ENCODE peak calls at places on chromosome 4, in eight cellular contexts. B is lung, T is vagina, A is right cardiac atrium, O is brain microvascular endothelial cell, D is AG04450, Y is endodermal cell, C is fibroblast of lung. S is an unnamed sample.

GRCh38 chr4:89111833-89112563 is 665 bp downstream of the TIGD2 start:
- DNase-seq in B (no peak), T (no peak), A (no peak), O (peak; percentile 86), D (peak; percentile 73), Y (no peak), C (peak; percentile 88), S (peak; percentile 96)

GRCh38 chr4:150158041-150158440 is 79.8 kb downstream of the DCLK2 start:
- DNase-seq in B (no peak), T (no peak), A (no peak), O (no peak), D (no peak), Y (no peak), C (no peak), S (no peak)

GRCh38 chr4:189092596-189092995 is 848.1 kb upstream of the FRG1 start:
- DNase-seq in B (no peak), T (no peak), A (no peak), O (peak; percentile 43), D (no peak), Y (no peak), C (no peak), S (no peak)

GRCh38 chr4:56480691-56481090 is 13.3 kb downstream of the SRP72 start:
- DNase-seq in B (no peak), T (no peak), A (no peak), O (no peak), D (no peak), Y (no peak), C (no peak), S (no peak)

GRCh38 chr4:133131829-133132485 is 17.1 kb upstream of the PCDH10 start:
- DNase-seq in B (no peak), T (no peak), A (no peak), O (no peak), D (no peak), Y (no peak), C (peak; percentile 6), S (no peak)

GRCh38 chr4:81541546-81541945 is 69.8 kb upstream of the RASGEF1B start:
- DNase-seq in B (no peak), T (no peak), A (no peak), O (no peak), D (no peak), Y (no peak), C (no peak), S (no peak)

GRCh38 chr4:149344436-149344835 is 471.2 kb downstream of the IQCM start:
- DNase-seq in B (no peak), T (no peak), A (no peak), O (peak; percentile 57), D (peak; percentile 1), Y (no peak), C (peak; percentile 83), S (no peak)

GRCh38 chr4:3756343-3757059 is 9.7 kb upstream of the ADRA2C start:
- DNase-seq in B (no peak), T (no peak), A (no peak), O (no peak), D (no peak), Y (peak; percentile 77), C (no peak), S (no peak)

GRCh38 chr4:4216261-4216660 is 10.5 kb downstream of the OTOP1 start:
- DNase-seq in B (no peak), T (no peak), A (no peak), O (no peak), D (no peak), Y (no peak), C (no peak), S (no peak)

GRCh38 chr4:45072981-45073380 is 346.6 kb upstream of the GNPDA2 start:
- DNase-seq in B (no peak), T (no peak), A (no peak), O (no peak), D (no peak), Y (no peak), C (no peak), S (no peak)

GRCh38 chr4:131408102-131408501 is 1741.0 kb upstream of the PCDH10 start:
- DNase-seq in B (no peak), T (no peak), A (no peak), O (no peak), D (no peak), Y (no peak), C (no peak), S (no peak)

GRCh38 chr4:177558995-177559394 is 116.8 kb upstream of the AGA start:
- DNase-seq in B (no peak), T (no peak), A (no peak), O (no peak), D (no peak), Y (peak; percentile 55), C (no peak), S (no peak)

GRCh38 chr4:107363137-107363536 is 327.0 kb upstream of the DKK2 start:
- DNase-seq in B (no peak), T (no peak), A (no peak), O (no peak), D (no peak), Y (no peak), C (no peak), S (no peak)

GRCh38 chr4:56613101-56613862 is 67.8 kb downstream of the HOPX start:
- DNase-seq in B (no peak), T (no peak), A (no peak), O (peak; percentile 56), D (peak; percentile 63), Y (no peak), C (peak; percentile 88), S (peak; percentile 48)

GRCh38 chr4:187167126-187167525 is 443.5 kb upstream of the FAT1 start:
- DNase-seq in B (no peak), T (no peak), A (no peak), O (no peak), D (no peak), Y (no peak), C (no peak), S (no peak)

GRCh38 chr4:151029537-151029936 is 14.5 kb upstream of the LRBA start:
- DNase-seq in B (no peak), T (no peak), A (no peak), O (no peak), D (no peak), Y (peak; percentile 6), C (no peak), S (no peak)

GRCh38 chr4:1976416-1977352 is 32.1 kb downstream of the NELFA start:
- DNase-seq in B (no peak), T (no peak), A (no peak), O (no peak), D (no peak), Y (peak; percentile 39), C (no peak), S (no peak)

GRCh38 chr4:3685081-3685645 is 81.0 kb upstream of the ADRA2C start:
- DNase-seq in B (no peak), T (no peak), A (peak; percentile 10), O (no peak), D (no peak), Y (no peak), C (no peak), S (no peak)

GRCh38 chr4:180768610-180769009 is 1474.6 kb upstream of the TENM3 start:
- DNase-seq in B (no peak), T (no peak), A (no peak), O (no peak), D (no peak), Y (no peak), C (no peak), S (no peak)
- H3K27ac ChIP-seq in B (no peak overlapping the region), T (no peak overlapping the region), A (no peak overlapping the region), O (no peak overlapping the region), D (no peak overlapping the region), Y (no peak overlapping the region), C (no peak overlapping the region), S (no peak overlapping the region)

GRCh38 chr4:159105761-159106243 is 2.9 kb downstream of the RAPGEF2 start:
- DNase-seq in B (no peak), T (no peak), A (no peak), O (peak; percentile 86), D (no peak), Y (peak; percentile 55), C (peak; percentile 94), S (no peak)

GRCh38 chr4:159105063-159105414 is 2.2 kb downstream of the RAPGEF2 start:
- DNase-seq in B (no peak), T (no peak), A (no peak), O (peak; percentile 29), D (no peak), Y (no peak), C (peak; percentile 73), S (no peak)

GRCh38 chr4:159102623-159103405 is at the start of gene RAPGEF2:
- DNase-seq in B (peak; percentile 93), T (peak; percentile 96), A (peak; percentile 96), O (peak; percentile 85), D (peak; percentile 78), Y (peak; percentile 96), C (peak; percentile 94), S (peak; percentile 83)

GRCh38 chr4:159101983-159102622 is 776 bp upstream of the RAPGEF2 start:
- DNase-seq in B (no peak), T (no peak), A (no peak), O (no peak), D (no peak), Y (peak; percentile 65), C (no peak), S (no peak)

DNA sequence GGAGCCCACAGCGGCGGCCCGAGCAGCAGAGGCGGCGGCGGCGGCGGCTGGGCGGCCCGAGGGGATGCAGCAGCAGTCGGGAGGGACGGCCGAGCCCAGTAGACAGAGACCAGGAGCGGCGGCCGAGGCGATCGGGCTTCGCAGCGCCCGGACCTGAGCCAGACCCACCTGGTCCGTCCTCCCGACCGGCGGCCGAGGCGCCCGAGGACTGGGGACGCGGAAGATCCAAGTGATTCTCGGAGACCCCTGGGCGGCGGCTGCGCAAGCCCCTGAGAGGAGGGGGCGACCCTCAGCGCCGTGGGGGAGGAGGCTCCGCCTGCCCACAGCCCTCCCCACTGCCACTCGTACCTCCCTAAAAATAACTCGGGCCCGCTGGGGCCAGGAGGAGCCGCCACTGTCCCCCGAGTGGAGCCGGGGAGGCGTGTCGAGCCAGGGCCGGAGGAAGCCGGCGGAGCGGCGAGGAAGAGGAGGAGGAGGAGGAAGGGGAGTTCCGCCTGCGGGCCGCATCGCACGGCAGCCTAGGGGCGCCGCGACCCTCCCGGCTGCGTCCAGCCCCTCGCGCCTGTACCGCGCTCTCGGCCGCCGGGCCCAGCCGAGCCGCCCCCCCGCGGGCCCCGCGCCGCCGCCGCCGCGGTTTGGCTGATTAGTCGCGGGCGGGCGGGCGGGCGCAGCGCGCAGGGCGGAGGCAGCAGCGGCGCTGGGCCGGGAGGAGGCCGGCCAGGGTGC is 690 bp downstream of the RAPGEF2 start:
- DNase-seq in B (peak; percentile 53), T (no peak), A (peak; percentile 85), O (peak; percentile 18), D (no peak), Y (peak; percentile 80), C (peak; percentile 47), S (no peak)
- H3K27ac ChIP-seq in B (peak overlapping the region; percentile 94), T (peak overlapping the region; percentile 96), A (peak overlapping the region; percentile 81), O (peak overlapping the region; percentile 81), D (peak overlapping the region; percentile 63), Y (peak overlapping the region; percentile 91), C (peak overlapping the region; percentile 88), S (peak overlapping the region; percentile 90)

GRCh38 chr4:38086515-38087226 is 126.5 kb downstream of the PTTG2 start:
- DNase-seq in B (no peak), T (no peak), A (no peak), O (no peak), D (no peak), Y (peak; percentile 58), C (no peak), S (no peak)
- H3K27ac ChIP-seq in B (no peak overlapping the region), T (no peak overlapping the region), A (peak overlapping the region; percentile 25), O (no peak overlapping the region), D (no peak overlapping the region), Y (no peak overlapping the region), C (no peak overlapping the region), S (no peak overlapping the region)

DNA sequence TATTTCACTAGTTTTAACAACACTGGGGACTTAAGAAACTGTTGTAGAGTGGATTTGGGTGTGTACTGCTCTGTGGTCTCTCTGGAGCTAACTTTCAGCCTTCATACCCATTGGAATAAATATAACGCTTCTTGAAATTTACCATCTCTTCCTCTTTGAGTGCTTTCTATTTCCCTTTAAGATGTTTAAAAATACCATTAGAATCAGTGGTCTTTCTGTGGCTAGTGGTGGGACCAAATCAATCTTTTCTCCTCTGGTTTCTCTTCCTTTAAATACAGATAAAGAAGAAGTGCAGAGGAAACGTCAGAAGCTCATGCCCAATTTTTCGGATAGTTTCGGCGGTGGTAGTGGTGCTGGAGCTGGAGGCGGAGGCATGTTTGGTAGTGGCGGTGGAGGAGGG is 92.0 kb downstream of the NFKB1 start:
- DNase-seq in B (no peak), T (no peak), A (no peak), O (no peak), D (no peak), Y (no peak), C (no peak), S (no peak)
- H3K27ac ChIP-seq in B (no peak overlapping the region), T (no peak overlapping the region), A (no peak overlapping the region), O (no peak overlapping the region), D (no peak overlapping the region), Y (no peak overlapping the region), C (no peak overlapping the region), S (no peak overlapping the region)

S was measured in epithelial cell of prostate.